ENCODE peak calls at places on chromosome X, in ten cellular contexts. S is stimulated activated CD4-positive, alpha-beta T cell treated with anti-CD3 and anti-CD28 coated beads, Interleukin-2, amount 100 ng/mL, for 48 hours; V is activated CD8-positive, alpha-beta memory T cell treated with anti-CD3 and anti-CD28 coated beads for 1 hour; R is T-helper 1 cell; C is NCI-H1417; K is choroid plexus epithelial cell; O is M059J; T is amygdala; L is activated CD8-positive, alpha-beta T cell treated with anti-CD3 and anti-CD28 coated beads for 36 hours; P is HEK293T. G is an unnamed sample.

GRCh38 chrX:71621644-71622346 is 3.5 kb upstream of the CXCR3 start:
- DNase-seq in S (no peak), V (no peak), R (no peak), C (no peak), K (peak), O (no peak), T (no peak), L (no peak), P (no peak), G (peak)

GRCh38 chrX:130994671-130995070 is 63.5 kb upstream of the ARHGAP36 start:
- DNase-seq in S (peak), V (no peak), R (no peak), C (peak), K (peak), O (peak), T (no peak), L (peak), P (peak), G (peak)

GRCh38 chrX:4547218-4547836 is 833.9 kb upstream of the PRKX start:
- DNase-seq in S (peak), V (peak), R (peak), C (peak), K (peak), O (peak), T (peak), L (peak), P (peak), G (peak)

GRCh38 chrX:23959781-23960180 is 52.0 kb downstream of the CXorf58 start:
- DNase-seq in S (no peak), V (no peak), R (no peak), C (no peak), K (no peak), O (no peak), T (no peak), L (peak), P (no peak), G (no peak)

GRCh38 chrX:22081475-22082092 is 49.5 kb downstream of the PHEX start:
- DNase-seq in S (peak), V (peak), R (peak), C (peak), K (peak), O (peak), T (no peak), L (peak), P (peak), G (peak)

GRCh38 chrX:100720301-100720700 is 11.6 kb downstream of the SYTL4 start:
- DNase-seq in S (no peak), V (no peak), R (no peak), C (no peak), K (peak), O (no peak), T (no peak), L (no peak), P (no peak), G (no peak)

GRCh38 chrX:39936886-39937770 is 160.6 kb downstream of the BCOR start:
- DNase-seq in S (peak), V (no peak), R (no peak), C (no peak), K (no peak), O (no peak), T (no peak), L (peak), P (no peak), G (no peak)

GRCh38 chrX:7263330-7263729 is 115.4 kb upstream of the PUDP start:
- DNase-seq in S (no peak), V (no peak), R (no peak), C (no peak), K (no peak), O (no peak), T (no peak), L (no peak), P (no peak), G (no peak)

GRCh38 chrX:51779306-51779705 is 36.1 kb downstream of the GSPT2 start:
- DNase-seq in S (no peak), V (no peak), R (no peak), C (no peak), K (peak), O (no peak), T (no peak), L (no peak), P (no peak), G (no peak)